ENCODE peak calls at places on chromosomes 16 and 17, in ten cellular contexts. W, B, I, K, H, O, N, Z, D and A are unnamed samples.

GRCh38 chr17:41583137-41584127 is 3.3 kb downstream of the KRT14 start:
- DNase-seq in W (no peak), B (no peak), I (no peak), K (no peak), H (no peak), O (no peak), N (no peak), Z (no peak), D (no peak), A (no peak)

GRCh38 chr16:57061084-57061905 is 31.1 kb upstream of the CPNE2 start:
- DNase-seq in W (no peak), B (no peak), I (no peak), K (no peak), H (peak), O (no peak), N (peak), Z (peak), D (no peak), A (no peak)

GRCh38 chr17:19551148-19551547 is 17.5 kb downstream of the SLC47A1 start:
- DNase-seq in W (no peak), B (no peak), I (no peak), K (no peak), H (no peak), O (no peak), N (no peak), Z (no peak), D (no peak), A (no peak)

GRCh38 chr17:17387461-17388362 is 84.5 kb downstream of the NT5M start:
- DNase-seq in W (no peak), B (peak), I (no peak), K (no peak), H (no peak), O (no peak), N (no peak), Z (no peak), D (peak), A (no peak)

GRCh38 chr17:17633310-17633709 is 41.8 kb upstream of the PEMT start:
- DNase-seq in W (no peak), B (no peak), I (no peak), K (no peak), H (no peak), O (no peak), N (no peak), Z (no peak), D (no peak), A (no peak)

GRCh38 chr16:88367560-88367959 is 15.2 kb upstream of the ZNF469 start:
- DNase-seq in W (no peak), B (no peak), I (no peak), K (peak), H (no peak), O (no peak), N (no peak), Z (no peak), D (no peak), A (no peak)

GRCh38 chr17:32158870-32159585 is 16.7 kb downstream of the RHOT1 start:
- DNase-seq in W (no peak), B (no peak), I (no peak), K (no peak), H (no peak), O (no peak), N (no peak), Z (no peak), D (no peak), A (no peak)

GRCh38 chr17:7548585-7549400 is at the start of gene TNFSF12:
- DNase-seq in W (no peak), B (peak), I (no peak), K (peak), H (peak), O (no peak), N (peak), Z (no peak), D (peak), A (peak)

GRCh38 chr16:84754353-84754856 is 54.6 kb downstream of the USP10 start:
- DNase-seq in W (no peak), B (peak), I (peak), K (peak), H (peak), O (peak), N (peak), Z (peak), D (peak), A (peak)

GRCh38 chr16:87956771-87957279 is 5.6 kb downstream of the BANP start:
- DNase-seq in W (no peak), B (no peak), I (peak), K (no peak), H (peak), O (no peak), N (peak), Z (peak), D (peak), A (no peak)

GRCh38 chr17:66793810-66794209 is 41.1 kb upstream of the CACNG5 start:
- DNase-seq in W (no peak), B (no peak), I (no peak), K (no peak), H (no peak), O (no peak), N (no peak), Z (no peak), D (no peak), A (no peak)

GRCh38 chr17:42773290-42774035 is at the start of gene VPS25:
- DNase-seq in W (no peak), B (peak), I (peak), K (peak), H (peak), O (peak), N (peak), Z (peak), D (peak), A (peak)

GRCh38 chr17:80800775-80801391 is 190.8 kb upstream of the CHMP6 start:
- DNase-seq in W (no peak), B (no peak), I (no peak), K (no peak), H (no peak), O (no peak), N (no peak), Z (no peak), D (no peak), A (no peak)

GRCh38 chr17:9241371-9241712 is 220.0 kb downstream of the NTN1 start:
- DNase-seq in W (no peak), B (no peak), I (no peak), K (no peak), H (peak), O (no peak), N (peak), Z (no peak), D (no peak), A (no peak)

GRCh38 chr16:50666658-50667496 is 14.2 kb downstream of the SNX20 start:
- DNase-seq in W (no peak), B (no peak), I (no peak), K (peak), H (no peak), O (no peak), N (no peak), Z (no peak), D (peak), A (no peak)

GRCh38 chr17:7133916-7134315 is 19.3 kb upstream of the ASGR2 start:
- DNase-seq in W (no peak), B (peak), I (no peak), K (no peak), H (no peak), O (no peak), N (no peak), Z (no peak), D (no peak), A (no peak)

GRCh38 chr16:27398894-27399853 is 2.8 kb upstream of the IL21R start:
- DNase-seq in W (no peak), B (no peak), I (no peak), K (no peak), H (no peak), O (no peak), N (no peak), Z (no peak), D (no peak), A (no peak)

GRCh38 chr17:42783778-42784138 is 3.3 kb downstream of the WNK4 start:
- DNase-seq in W (no peak), B (no peak), I (no peak), K (no peak), H (no peak), O (no peak), N (no peak), Z (no peak), D (no peak), A (no peak)

GRCh38 chr17:41184480-41184961 is at the start of gene KRTAP4-1:
- DNase-seq in W (no peak), B (no peak), I (no peak), K (no peak), H (no peak), O (no peak), N (no peak), Z (no peak), D (no peak), A (no peak)

GRCh38 chr16:88650749-88651275 is at the start of gene CYBA:
- DNase-seq in W (no peak), B (peak), I (peak), K (peak), H (peak), O (no peak), N (peak), Z (no peak), D (peak), A (peak)

GRCh38 chr16:57089406-57089805 is 3.0 kb upstream of the CPNE2 start:
- DNase-seq in W (no peak), B (no peak), I (no peak), K (no peak), H (no peak), O (no peak), N (no peak), Z (no peak), D (no peak), A (no peak)

GRCh38 chr16:50428116-50428515 is 59.3 kb upstream of the BRD7 start:
- DNase-seq in W (no peak), B (no peak), I (no peak), K (no peak), H (no peak), O (no peak), N (peak), Z (no peak), D (no peak), A (no peak)

DNA sequence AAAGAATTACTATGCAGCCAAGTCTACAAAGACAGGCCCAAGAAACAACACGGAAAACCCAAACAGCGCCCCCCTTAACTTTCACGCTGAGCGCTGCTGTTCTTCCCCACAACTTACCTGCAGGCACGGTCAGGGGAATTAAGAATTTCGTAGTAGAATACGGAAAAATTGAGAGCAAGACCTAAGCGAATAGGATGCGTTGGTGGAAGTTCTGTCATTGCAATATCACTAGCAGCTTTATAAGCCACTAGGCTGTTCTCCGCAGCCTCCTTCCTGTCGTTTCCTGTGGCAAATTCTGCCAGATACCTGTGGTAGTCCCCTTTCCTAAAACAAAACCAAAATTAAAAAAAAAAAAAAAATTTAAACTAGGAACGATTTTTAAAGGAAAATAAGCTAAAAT is 39.0 kb downstream of the YWHAE start:
- DNase-seq in W (no peak), B (no peak), I (no peak), K (no peak), H (no peak), O (no peak), N (no peak), Z (no peak), D (peak), A (no peak)
- TF ChIP-seq CTCF in W (no peak), B (no peak), I (no peak), K (no peak), H (no peak), O (no peak), N (no peak), Z (no peak), D (no peak), A (no peak)

GRCh38 chr17:16002708-16003265 is 3.2 kb downstream of the TTC19 start:
- DNase-seq in W (no peak), B (no peak), I (no peak), K (no peak), H (no peak), O (no peak), N (no peak), Z (no peak), D (no peak), A (no peak)

GRCh38 chr17:16003841-16004240 is 4.2 kb downstream of the TTC19 start:
- DNase-seq in W (no peak), B (no peak), I (no peak), K (no peak), H (peak), O (no peak), N (no peak), Z (no peak), D (no peak), A (no peak)

GRCh38 chr17:16007439-16007838 is 7.8 kb downstream of the TTC19 start:
- DNase-seq in W (no peak), B (no peak), I (no peak), K (no peak), H (no peak), O (no peak), N (no peak), Z (no peak), D (peak), A (no peak)

GRCh38 chr17:16001498-16001897 is 1.9 kb downstream of the TTC19 start:
- DNase-seq in W (no peak), B (no peak), I (no peak), K (no peak), H (peak), O (no peak), N (no peak), Z (no peak), D (peak), A (no peak)

GRCh38 chr17:16005641-16006040 is 6.0 kb downstream of the TTC19 start:
- DNase-seq in W (no peak), B (no peak), I (no peak), K (no peak), H (no peak), O (no peak), N (no peak), Z (no peak), D (no peak), A (no peak)
- TF ChIP-seq CTCF in W (no peak), B (no peak), I (no peak), K (no peak), H (no peak), O (no peak), N (no peak), Z (no peak), D (no peak), A (no peak)

DNA sequence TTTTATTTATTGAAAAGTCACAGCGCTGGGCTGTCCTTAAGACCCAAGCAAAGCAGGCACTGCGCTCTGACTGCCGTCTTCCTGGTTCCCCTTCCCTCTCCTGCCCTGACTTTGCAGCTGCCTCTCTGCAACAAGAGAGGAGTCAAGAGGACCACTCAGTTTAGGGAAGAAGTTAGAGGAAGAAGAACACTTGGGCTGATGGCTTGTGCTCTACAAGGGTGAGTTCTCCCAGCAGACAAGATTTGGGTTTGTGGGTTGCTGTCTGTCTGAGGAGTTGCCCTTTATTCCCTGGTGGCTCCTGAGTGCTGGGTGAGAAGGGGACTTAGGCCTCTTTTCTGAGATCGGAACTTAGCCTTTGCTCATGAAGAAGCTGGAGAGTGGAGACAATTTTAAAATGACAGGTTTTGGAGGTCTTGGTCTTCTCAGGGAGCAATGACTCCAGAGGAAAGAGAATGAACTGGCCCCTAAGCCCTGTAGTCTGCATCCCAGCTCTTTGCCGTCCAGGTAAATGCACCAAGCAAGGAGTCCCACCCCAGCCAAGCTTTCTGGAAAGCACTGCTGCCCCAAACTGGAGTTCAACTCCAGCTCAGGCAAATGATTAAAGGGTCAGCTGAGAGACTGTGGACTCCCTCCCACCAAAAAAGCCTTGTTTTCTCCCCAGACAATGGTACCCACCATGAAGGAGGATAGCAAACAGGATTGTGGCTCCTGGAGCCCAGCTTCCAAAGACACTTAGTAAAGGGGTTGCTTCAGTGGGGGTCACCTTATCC is 2.7 kb upstream of the HOXB9 start:
- DNase-seq in W (no peak), B (no peak), I (no peak), K (no peak), H (no peak), O (no peak), N (no peak), Z (no peak), D (no peak), A (no peak)
- TF ChIP-seq CTCF in W (no peak), B (no peak), I (no peak), K (no peak), H (no peak), O (no peak), N (no peak), Z (no peak), D (no peak), A (no peak)

GRCh38 chr16:29873319-29873718 is 10.3 kb upstream of the CDIPT start:
- DNase-seq in W (no peak), B (no peak), I (no peak), K (no peak), H (no peak), O (no peak), N (no peak), Z (no peak), D (no peak), A (no peak)
- TF ChIP-seq CTCF in W (no peak), B (no peak), I (no peak), K (no peak), H (no peak), O (no peak), N (no peak), Z (no peak), D (no peak), A (no peak)

DNA sequence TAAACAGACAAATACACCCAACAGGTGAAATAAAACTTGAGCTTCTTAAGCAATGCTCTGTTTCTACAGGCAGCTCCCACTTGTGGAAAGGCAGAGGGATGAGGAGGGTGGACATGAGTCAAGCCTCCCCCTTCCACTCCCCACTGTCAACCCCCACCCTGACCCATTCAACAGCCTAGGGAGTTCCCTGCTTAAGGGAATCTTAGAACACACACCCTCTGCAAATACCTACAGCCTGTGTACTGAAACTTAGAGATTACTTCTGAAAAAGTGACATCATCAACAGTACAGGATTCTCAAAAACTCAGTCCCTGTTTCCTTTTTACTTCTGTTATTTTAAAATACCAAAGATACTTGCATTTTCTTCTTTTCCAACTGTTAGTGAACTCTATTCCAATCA is 345.4 kb downstream of the SOX9 start:
- DNase-seq in W (peak), B (no peak), I (peak), K (no peak), H (peak), O (no peak), N (peak), Z (peak), D (no peak), A (no peak)
- TF ChIP-seq CTCF in W (peak), B (no peak), I (peak), K (no peak), H (no peak), O (peak), N (no peak), Z (no peak), D (no peak), A (no peak)

GRCh38 chr17:74245818-74246204 is 28.2 kb upstream of the DNAI2 start:
- DNase-seq in W (no peak), B (no peak), I (no peak), K (no peak), H (no peak), O (no peak), N (no peak), Z (no peak), D (no peak), A (no peak)

GRCh38 chr17:74243013-74243755 is 29.8 kb downstream of the TTYH2 start:
- DNase-seq in W (no peak), B (no peak), I (no peak), K (no peak), H (no peak), O (no peak), N (no peak), Z (no peak), D (no peak), A (no peak)

GRCh38 chr17:74244543-74244942 is 29.5 kb upstream of the DNAI2 start:
- DNase-seq in W (no peak), B (no peak), I (no peak), K (no peak), H (no peak), O (no peak), N (no peak), Z (no peak), D (no peak), A (no peak)

GRCh38 chr17:74244128-74244527 is 29.9 kb upstream of the DNAI2 start:
- DNase-seq in W (no peak), B (no peak), I (no peak), K (no peak), H (no peak), O (no peak), N (no peak), Z (no peak), D (no peak), A (no peak)

DNA sequence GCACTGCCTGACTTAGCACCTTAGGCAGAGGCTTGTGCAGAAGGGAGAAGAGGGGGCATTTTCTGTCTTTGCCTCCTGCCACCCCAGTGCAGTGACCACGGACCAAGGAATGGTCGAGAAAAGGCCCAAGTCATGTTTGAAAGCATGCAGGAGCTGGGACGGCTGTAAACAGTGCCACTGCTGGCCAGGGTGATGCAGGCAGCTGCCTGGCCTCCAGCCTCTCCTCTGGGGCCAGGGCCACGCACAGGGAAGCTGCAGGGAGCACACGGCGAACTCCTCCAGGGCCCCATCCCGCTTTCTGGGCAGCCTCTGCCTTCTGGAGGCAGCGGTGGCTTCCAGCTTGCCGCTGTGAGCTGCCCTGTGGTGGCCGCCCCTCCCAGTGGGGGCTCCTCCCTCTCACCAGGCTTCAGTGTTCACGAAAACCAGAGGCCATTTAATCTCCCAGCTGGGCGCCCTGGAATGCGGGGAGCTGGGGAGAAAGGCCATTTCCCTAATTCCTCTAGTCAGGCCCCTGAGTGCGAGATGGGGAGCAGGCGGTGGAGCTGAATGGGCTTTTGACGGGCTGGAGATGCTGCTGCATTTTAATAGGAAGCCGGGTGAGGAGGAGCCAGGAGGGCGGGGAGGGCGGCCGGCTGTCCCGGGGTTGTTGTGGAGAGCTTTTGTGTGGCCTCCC is 28.8 kb upstream of the DNAI2 start:
- DNase-seq in W (no peak), B (peak), I (no peak), K (no peak), H (no peak), O (no peak), N (no peak), Z (no peak), D (no peak), A (no peak)
- TF ChIP-seq CTCF in W (no peak), B (peak), I (peak), K (no peak), H (no peak), O (no peak), N (no peak), Z (peak), D (no peak), A (no peak)